ENCODE peak calls at places on chromosomes 4 and X, in eight cellular contexts. X, V, K, W, Z, L, G and U are unnamed samples.

GRCh38 chr4:183327827-183328226 is 5.6 kb upstream of the CLDN24 start:
- DNase-seq in Z (no peak), K (no peak), W (no peak), V (no peak), G (no peak), L (no peak), X (no peak), U (no peak)

GRCh38 chr4:168082379-168082778 is 10.0 kb upstream of the ANXA10 start:
- DNase-seq in X (peak; percentile 35), K (no peak), V (no peak), G (no peak), W (no peak), L (no peak), Z (no peak), U (no peak)

GRCh38 chr4:101355767-101356702 is 8.7 kb upstream of the PPP3CA start:
- DNase-seq in K (no peak), G (no peak), W (no peak), X (no peak), V (peak; percentile 72), L (no peak), Z (no peak), U (no peak)

GRCh38 chr4:1711055-1711905 is 839 bp downstream of the SLBP start:
- DNase-seq in W (peak; percentile 51), G (no peak), K (peak; percentile 65), Z (no peak), X (peak; percentile 55), V (no peak), L (no peak), U (peak; percentile 69)

GRCh38 chrX:68462197-68462596 is 28.9 kb upstream of the OPHN1 start:
- DNase-seq in X (no peak), G (no peak), K (no peak), Z (no peak), V (no peak), W (no peak), L (no peak), U (no peak)

GRCh38 chr4:182273191-182273935 is 30.2 kb downstream of the TENM3 start:
- DNase-seq in L (no peak), Z (no peak), X (peak; percentile 40), G (no peak), V (no peak), W (no peak), K (no peak), U (no peak)

GRCh38 chr4:164731827-164732474 is 22.0 kb upstream of the SMIM31 start:
- DNase-seq in W (peak; percentile 42), V (peak; percentile 25), K (peak; percentile 43), L (peak; percentile 72), Z (peak; percentile 52), G (peak; percentile 19), X (peak; percentile 71), U (peak; percentile 62)

GRCh38 chr4:8366601-8367000 is 73.9 kb downstream of the ACOX3 start:
- DNase-seq in Z (no peak), V (no peak), G (no peak), L (no peak), X (no peak), K (no peak), W (no peak), U (no peak)

GRCh38 chrX:7068939-7069367 is 78.6 kb upstream of the STS start:
- DNase-seq in V (no peak), W (no peak), Z (no peak), K (no peak), G (no peak), X (peak; percentile 44), L (no peak), U (peak; percentile 54)

GRCh38 chr4:169079942-169080827 is 70.1 kb upstream of the CBR4 start:
- DNase-seq in V (no peak), Z (no peak), K (peak; percentile 56), G (no peak), L (no peak), X (no peak), W (no peak), U (no peak)

GRCh38 chr4:7506119-7506518 is 71.4 kb upstream of the PSAPL1 start:
- DNase-seq in X (no peak), V (no peak), L (no peak), G (no peak), K (no peak), Z (no peak), W (peak; percentile 14), U (no peak)

GRCh38 chrX:56248492-56248891 is 16.3 kb downstream of the KLF8 start:
- DNase-seq in K (no peak), W (peak; percentile 3), V (peak; percentile 38), G (peak; percentile 40), X (peak; percentile 64), Z (peak; percentile 69), L (peak; percentile 30), U (peak; percentile 47)

GRCh38 chr4:85807247-85807915 is 332.4 kb downstream of the ARHGAP24 start:
- DNase-seq in X (no peak), G (no peak), K (no peak), L (no peak), V (no peak), W (no peak), Z (no peak), U (no peak)

GRCh38 chr4:57499786-57500185 is 389.6 kb upstream of the IGFBP7 start:
- DNase-seq in Z (no peak), L (no peak), W (no peak), K (no peak), V (no peak), G (no peak), X (no peak), U (no peak)

GRCh38 chrX:152637649-152638442 is at the start of gene GABRQ:
- DNase-seq in G (no peak), Z (no peak), V (no peak), W (no peak), X (peak; percentile 87), K (peak; percentile 43), L (peak; percentile 53), U (peak; percentile 85)

GRCh38 chrX:152197425-152197824 is 59.0 kb upstream of the MAGEA10 start:
- DNase-seq in G (no peak), K (no peak), W (no peak), X (no peak), L (no peak), Z (no peak), V (no peak), U (no peak)

GRCh38 chr4:100493756-100494155 is 24.1 kb downstream of the EMCN start:
- DNase-seq in G (no peak), L (no peak), W (no peak), X (no peak), K (no peak), Z (no peak), V (no peak), U (no peak)

GRCh38 chr4:119261986-119262385 is 49.5 kb downstream of the USP53 start:
- DNase-seq in X (no peak), L (no peak), Z (no peak), G (no peak), W (no peak), K (no peak), V (no peak), U (no peak)

GRCh38 chr4:121226362-121226761 is 62.2 kb upstream of the TNIP3 start:
- DNase-seq in V (no peak), L (no peak), W (no peak), X (peak; percentile 15), K (no peak), G (no peak), Z (no peak), U (no peak)

GRCh38 chrX:13598877-13599276 is 29.5 kb downstream of the EGFL6 start:
- DNase-seq in V (no peak), L (no peak), K (no peak), G (no peak), Z (no peak), X (peak; percentile 28), W (no peak), U (no peak)

GRCh38 chr4:153728660-153729059 is 31.2 kb downstream of the RNF175 start:
- DNase-seq in L (no peak), Z (no peak), V (no peak), X (no peak), G (no peak), W (no peak), K (no peak), U (no peak)

GRCh38 chr4:8648816-8649630 is 56.5 kb downstream of the CPZ start:
- DNase-seq in G (no peak), Z (peak; percentile 38), L (no peak), X (no peak), W (no peak), K (peak; percentile 24), V (no peak), U (peak; percentile 46)

GRCh38 chr4:83011779-83012630 is 1.4 kb upstream of the LIN54 start:
- DNase-seq in L (peak; percentile 40), K (peak; percentile 66), W (peak; percentile 47), X (peak; percentile 41), Z (peak; percentile 50), V (no peak), G (peak; percentile 4), U (no peak)

GRCh38 chrX:7088968-7089615 is 58.4 kb upstream of the STS start:
- DNase-seq in K (no peak), Z (peak; percentile 68), W (no peak), X (peak; percentile 57), G (peak; percentile 22), L (no peak), V (no peak), U (no peak)

GRCh38 chr4:124070688-124071484 is 641.6 kb downstream of the ANKRD50 start:
- DNase-seq in K (no peak), Z (no peak), W (no peak), V (no peak), G (no peak), X (no peak), L (no peak), U (no peak)

GRCh38 chrX:150429577-150429976 is 66.5 kb downstream of the MAMLD1 start:
- DNase-seq in W (no peak), V (peak; percentile 12), L (no peak), X (no peak), Z (no peak), K (no peak), G (no peak), U (no peak)

GRCh38 chr4:2387205-2387604 is 31.2 kb downstream of the ZFYVE28 start:
- DNase-seq in V (no peak), W (no peak), G (no peak), X (no peak), Z (no peak), K (no peak), L (no peak), U (no peak)

GRCh38 chr4:56874918-56875317 is 32.8 kb upstream of the REST start:
- DNase-seq in W (no peak), X (no peak), G (no peak), Z (no peak), V (no peak), L (no peak), K (no peak), U (no peak)

GRCh38 chr4:156830356-156830755 is 141.2 kb downstream of the PDGFC start:
- DNase-seq in G (no peak), V (no peak), X (no peak), K (no peak), Z (no peak), W (no peak), L (no peak), U (no peak)

GRCh38 chr4:71944956-71945355 is 86.8 kb upstream of the NPFFR2 start:
- DNase-seq in X (peak; percentile 49), W (no peak), K (no peak), Z (no peak), V (no peak), L (no peak), G (no peak), U (no peak)

GRCh38 chr4:114600066-114600552 is 1.5 kb downstream of the UGT8 start:
- DNase-seq in Z (no peak), X (no peak), W (no peak), L (no peak), K (no peak), G (no peak), V (no peak), U (no peak)

GRCh38 chr4:136329042-136329662 is 1203.1 kb downstream of the PCDH18 start:
- DNase-seq in V (no peak), Z (no peak), X (peak; percentile 45), W (no peak), L (no peak), G (no peak), K (no peak), U (no peak)

GRCh38 chr4:100907465-100908454 is 389.9 kb upstream of the EMCN start:
- DNase-seq in L (no peak), X (no peak), G (no peak), V (no peak), Z (no peak), K (no peak), W (no peak), U (no peak)

GRCh38 chr4:54228064-54228527 is 997 bp upstream of the PDGFRA start:
- DNase-seq in V (peak; percentile 32), W (peak; percentile 24), K (peak; percentile 74), G (no peak), X (peak; percentile 92), Z (no peak), L (peak; percentile 76), U (peak; percentile 91)